ENCODE peak calls at places on chromosomes 4 and X, in ten cellular contexts. Z, W, O, E, S, X, I, G, Y and H are unnamed samples.

GRCh38 chr4:73897380-73898136 is 28.4 kb downstream of the CXCL1 start:
- DNase-seq in Z (no peak), W (no peak), O (no peak), E (no peak), S (no peak), X (no peak), I (no peak), G (no peak), Y (no peak), H (no peak)

GRCh38 chr4:158817562-158818370 is 48.9 kb downstream of the FNIP2 start:
- DNase-seq in Z (no peak), W (no peak), O (no peak), E (no peak), S (no peak), X (no peak), I (no peak), G (no peak), Y (peak), H (no peak)

GRCh38 chr4:152936446-152937279 is 540 bp downstream of the FHDC1 start:
- DNase-seq in Z (peak), W (peak), O (no peak), E (peak), S (no peak), X (peak), I (peak), G (peak), Y (no peak), H (no peak)

GRCh38 chr4:56302775-56303174 is 84.5 kb downstream of the AASDH start:
- DNase-seq in Z (no peak), W (no peak), O (no peak), E (no peak), S (no peak), X (no peak), I (no peak), G (no peak), Y (no peak), H (no peak)

GRCh38 chr4:85132117-85132516 is 165.6 kb upstream of the WDFY3 start:
- DNase-seq in Z (no peak), W (no peak), O (no peak), E (no peak), S (no peak), X (no peak), I (no peak), G (no peak), Y (no peak), H (no peak)

GRCh38 chrX:69073241-69073640 is 92.0 kb downstream of the PJA1 start:
- DNase-seq in Z (no peak), W (peak), O (no peak), E (no peak), S (no peak), X (no peak), I (no peak), G (no peak), Y (no peak), H (no peak)

GRCh38 chr4:138223191-138223910 is 18.8 kb downstream of the SLC7A11 start:
- DNase-seq in Z (no peak), W (no peak), O (no peak), E (no peak), S (no peak), X (no peak), I (no peak), G (no peak), Y (no peak), H (no peak)

GRCh38 chrX:118872102-118872566 is 48.5 kb downstream of the ZCCHC12 start:
- DNase-seq in Z (peak), W (no peak), O (no peak), E (no peak), S (peak), X (peak), I (peak), G (no peak), Y (no peak), H (peak)

GRCh38 chr4:99855677-99856076 is 38.5 kb downstream of the LAMTOR3 start:
- DNase-seq in Z (no peak), W (no peak), O (no peak), E (no peak), S (no peak), X (no peak), I (no peak), G (no peak), Y (peak), H (no peak)

GRCh38 chrX:397575-397974 is 10.9 kb upstream of the PPP2R3B start:
- DNase-seq in Z (no peak), W (no peak), O (no peak), E (no peak), S (no peak), X (no peak), I (no peak), G (no peak), Y (no peak), H (no peak)

GRCh38 chr4:786861-787300 is 39.0 kb downstream of the CPLX1 start:
- DNase-seq in Z (no peak), W (peak), O (no peak), E (no peak), S (peak), X (no peak), I (no peak), G (peak), Y (no peak), H (no peak)

GRCh38 chr4:172270421-172270820 is 457.2 kb downstream of the GALNTL6 start:
- DNase-seq in Z (no peak), W (no peak), O (no peak), E (no peak), S (no peak), X (no peak), I (no peak), G (no peak), Y (no peak), H (no peak)

GRCh38 chr4:157444014-157444413 is 223.5 kb downstream of the GRIA2 start:
- DNase-seq in Z (no peak), W (peak), O (no peak), E (no peak), S (no peak), X (no peak), I (no peak), G (no peak), Y (no peak), H (no peak)

GRCh38 chr4:85246055-85246454 is 228.9 kb upstream of the ARHGAP24 start:
- DNase-seq in Z (no peak), W (no peak), O (no peak), E (no peak), S (no peak), X (no peak), I (no peak), G (no peak), Y (no peak), H (no peak)

DNA sequence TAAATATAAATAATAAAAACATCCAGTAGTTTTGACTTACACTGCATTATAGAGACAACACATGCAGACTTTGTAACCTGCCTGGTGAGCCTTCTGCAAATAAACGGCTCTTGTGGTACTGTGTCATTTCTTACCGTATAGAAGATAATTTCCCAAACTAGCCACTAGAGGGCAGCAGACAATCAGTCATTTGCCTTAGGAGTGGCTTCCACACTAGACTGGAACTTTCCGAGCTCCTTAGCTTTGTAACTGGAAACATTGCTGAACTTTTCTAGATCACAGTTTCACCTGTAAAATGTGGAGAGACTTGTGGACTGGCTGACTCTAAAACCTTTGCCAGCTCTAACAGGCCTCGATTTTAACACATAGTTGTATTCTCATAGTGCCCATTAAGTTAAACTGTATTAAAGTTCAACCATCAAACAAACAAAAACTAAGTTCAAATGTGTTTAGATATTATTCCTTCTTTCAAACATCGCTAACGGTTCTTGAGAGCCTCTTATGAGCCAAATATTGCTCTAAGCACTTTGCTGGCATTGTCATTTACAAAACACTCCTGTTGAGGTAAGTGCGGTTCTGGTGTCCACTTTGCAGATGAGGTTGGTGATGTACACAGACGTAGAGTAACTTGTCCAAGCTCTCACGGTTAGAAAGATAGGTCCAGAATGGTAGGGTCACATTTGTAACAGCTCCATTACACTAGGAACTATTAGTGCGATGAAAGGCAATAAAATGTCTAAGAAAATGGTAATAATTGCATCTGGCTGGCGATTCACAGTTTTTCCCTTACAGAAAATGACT is 345.5 kb downstream of the ANK2 start:
- DNase-seq in Z (peak), W (no peak), O (peak), E (peak), S (peak), X (peak), I (peak), G (peak), Y (peak), H (peak)
- TF ChIP-seq POLR2AphosphoS5 in Z (no peak), W (no peak), O (no peak), E (no peak), S (peak), X (peak), I (no peak), G (no peak), Y (no peak), H (no peak)

GRCh38 chrX:40092808-40093435 is 4.8 kb downstream of the BCOR start:
- DNase-seq in Z (no peak), W (no peak), O (no peak), E (no peak), S (no peak), X (no peak), I (no peak), G (no peak), Y (no peak), H (no peak)

GRCh38 chrX:40094900-40095587 is 2.7 kb downstream of the BCOR start:
- DNase-seq in Z (no peak), W (no peak), O (no peak), E (no peak), S (no peak), X (no peak), I (no peak), G (peak), Y (no peak), H (no peak)

GRCh38 chrX:40094041-40094899 is 3.5 kb downstream of the BCOR start:
- DNase-seq in Z (peak), W (peak), O (no peak), E (no peak), S (peak), X (peak), I (no peak), G (peak), Y (no peak), H (no peak)

GRCh38 chrX:40091691-40092421 is 5.9 kb downstream of the BCOR start:
- DNase-seq in Z (peak), W (peak), O (no peak), E (no peak), S (no peak), X (peak), I (no peak), G (peak), Y (no peak), H (no peak)

DNA sequence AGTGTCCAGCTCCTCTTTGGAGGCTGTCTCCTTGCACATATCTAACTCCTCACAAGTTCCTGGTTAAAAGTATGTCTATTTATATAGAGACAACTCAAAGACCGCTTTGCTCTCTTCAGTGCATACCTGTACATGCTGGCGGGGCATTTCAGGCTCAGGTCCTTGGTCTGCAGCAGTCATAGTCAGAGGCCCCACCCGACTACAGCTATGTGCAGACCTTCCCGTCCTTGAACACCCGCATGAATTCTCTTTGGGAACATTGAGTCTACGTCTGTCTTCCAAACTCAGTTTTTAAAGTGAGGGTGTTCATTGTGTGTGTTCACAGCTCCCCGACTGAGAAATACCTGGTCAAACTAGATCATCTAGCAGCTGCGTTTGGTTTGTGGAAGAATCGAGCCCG is 4.2 kb downstream of the BCOR start:
- DNase-seq in Z (no peak), W (peak), O (no peak), E (no peak), S (no peak), X (no peak), I (no peak), G (no peak), Y (no peak), H (no peak)
- H3K4me3 ChIP-seq in Z (peak), W (peak), O (peak), E (peak), S (peak), X (peak), I (peak), G (peak), Y (no peak), H (peak)

GRCh38 chr4:186144596-186145569 is 40.4 kb downstream of the FAM149A start:
- DNase-seq in Z (peak), W (peak), O (no peak), E (no peak), S (peak), X (peak), I (peak), G (peak), Y (no peak), H (no peak)
- TF ChIP-seq POLR2AphosphoS5 in Z (no peak), W (peak), O (no peak), E (no peak), S (no peak), X (no peak), I (peak), G (no peak), Y (no peak), H (no peak)

GRCh38 chr4:155787113-155787710 is 28.4 kb downstream of the GUCY1B1 start:
- DNase-seq in Z (no peak), W (no peak), O (peak), E (no peak), S (no peak), X (peak), I (no peak), G (peak), Y (no peak), H (no peak)

GRCh38 chr4:155785828-155786227 is 27.0 kb downstream of the GUCY1B1 start:
- DNase-seq in Z (no peak), W (no peak), O (no peak), E (no peak), S (no peak), X (no peak), I (no peak), G (no peak), Y (no peak), H (no peak)

GRCh38 chr4:155784637-155785036 is 25.8 kb downstream of the GUCY1B1 start:
- DNase-seq in Z (no peak), W (no peak), O (no peak), E (no peak), S (no peak), X (no peak), I (no peak), G (no peak), Y (no peak), H (no peak)

GRCh38 chr4:155794589-155794988 is 35.8 kb downstream of the GUCY1B1 start:
- DNase-seq in Z (no peak), W (no peak), O (no peak), E (no peak), S (no peak), X (no peak), I (no peak), G (no peak), Y (no peak), H (no peak)

DNA sequence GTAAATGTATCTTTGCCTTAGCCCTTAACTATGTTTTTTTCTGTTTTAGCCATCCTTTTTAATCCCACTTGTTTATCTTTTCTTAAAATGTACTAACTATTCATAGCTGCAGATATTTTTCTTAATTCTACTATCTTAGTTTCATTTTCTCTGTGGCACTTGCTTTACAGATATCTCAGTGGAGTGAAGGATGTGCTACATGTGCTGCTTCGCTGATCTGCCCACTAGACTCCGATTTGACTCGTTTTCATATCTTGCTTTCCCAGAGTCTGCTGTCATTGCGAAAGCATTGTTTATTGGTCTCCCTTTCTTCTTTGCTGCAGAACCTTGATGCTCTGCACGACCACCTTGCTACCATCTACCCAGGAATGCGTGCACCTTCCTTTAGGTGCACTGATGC is 30.6 kb downstream of the GUCY1B1 start:
- DNase-seq in Z (no peak), W (no peak), O (no peak), E (no peak), S (no peak), X (no peak), I (no peak), G (no peak), Y (no peak), H (no peak)
- H3K4me3 ChIP-seq in Z (no peak), W (no peak), O (no peak), E (no peak), S (peak), X (no peak), I (no peak), G (no peak), Y (no peak), H (no peak)